ENCODE peak calls at places on chromosome 19, in four cellular contexts. One of them, this sample, is unnamed.

GRCh38 chr19:12603714-12604113 is 6.9 kb downstream of the ZNF490 start:
- DNase-seq in Peyer's patch: peak
- DNase-seq in activated T-cell treated with anti-CD3 and anti-CD28 coated beads, Interleukin-2, amount 50 U/mL, for 72 hours: peak
- DNase-seq in G401: no peak
- DNase-seq in this sample: peak

GRCh38 chr19:28401739-28402138 is 811.2 kb downstream of the UQCRFS1 start:
- DNase-seq in activated T-cell treated with anti-CD3 and anti-CD28 coated beads, Interleukin-2, amount 50 U/mL, for 72 hours: no peak
- DNase-seq in G401: no peak
- DNase-seq in Peyer's patch: no peak
- DNase-seq in this sample: no peak

GRCh38 chr19:13652810-13653590 is 111.3 kb upstream of the MRI1 start:
- DNase-seq in Peyer's patch: no peak
- DNase-seq in activated T-cell treated with anti-CD3 and anti-CD28 coated beads, Interleukin-2, amount 50 U/mL, for 72 hours: no peak
- DNase-seq in G401: no peak
- DNase-seq in this sample: no peak

GRCh38 chr19:23273022-23273593 is 22.9 kb upstream of the ZNF724 start:
- DNase-seq in activated T-cell treated with anti-CD3 and anti-CD28 coated beads, Interleukin-2, amount 50 U/mL, for 72 hours: no peak
- DNase-seq in Peyer's patch: peak
- DNase-seq in G401: peak
- DNase-seq in this sample: peak

GRCh38 chr19:3097442-3097871 is 3.3 kb downstream of the GNA11 start:
- DNase-seq in Peyer's patch: peak
- DNase-seq in G401: peak
- DNase-seq in activated T-cell treated with anti-CD3 and anti-CD28 coated beads, Interleukin-2, amount 50 U/mL, for 72 hours: no peak
- DNase-seq in this sample: no peak

GRCh38 chr19:12628040-12629022 is 17.6 kb downstream of the ZNF791 start:
- DNase-seq in G401: no peak
- DNase-seq in activated T-cell treated with anti-CD3 and anti-CD28 coated beads, Interleukin-2, amount 50 U/mL, for 72 hours: no peak
- DNase-seq in Peyer's patch: no peak
- DNase-seq in this sample: no peak

GRCh38 chr19:38736036-38736412 is 8.2 kb downstream of the CAPN12 start:
- DNase-seq in Peyer's patch: peak
- DNase-seq in activated T-cell treated with anti-CD3 and anti-CD28 coated beads, Interleukin-2, amount 50 U/mL, for 72 hours: peak
- DNase-seq in G401: no peak
- DNase-seq in this sample: peak

GRCh38 chr19:17553256-17553655 is 2.2 kb upstream of the COLGALT1 start:
- DNase-seq in activated T-cell treated with anti-CD3 and anti-CD28 coated beads, Interleukin-2, amount 50 U/mL, for 72 hours: no peak
- DNase-seq in G401: peak
- DNase-seq in Peyer's patch: peak
- DNase-seq in this sample: no peak

GRCh38 chr19:52997975-52998374 is 15.7 kb upstream of the ERVV-1 start:
- DNase-seq in activated T-cell treated with anti-CD3 and anti-CD28 coated beads, Interleukin-2, amount 50 U/mL, for 72 hours: no peak
- DNase-seq in Peyer's patch: no peak
- DNase-seq in G401: no peak
- DNase-seq in this sample: no peak

GRCh38 chr19:4152241-4152998 is 1.0 kb upstream of the CREB3L3 start:
- DNase-seq in Peyer's patch: no peak
- DNase-seq in activated T-cell treated with anti-CD3 and anti-CD28 coated beads, Interleukin-2, amount 50 U/mL, for 72 hours: no peak
- DNase-seq in G401: no peak
- DNase-seq in this sample: no peak

GRCh38 chr19:35905178-35905727 is 2.8 kb downstream of the TYROBP start:
- DNase-seq in activated T-cell treated with anti-CD3 and anti-CD28 coated beads, Interleukin-2, amount 50 U/mL, for 72 hours: no peak
- DNase-seq in Peyer's patch: no peak
- DNase-seq in G401: no peak
- DNase-seq in this sample: no peak

GRCh38 chr19:19540707-19541515 is 2.8 kb downstream of the CILP2 start:
- DNase-seq in Peyer's patch: peak
- DNase-seq in G401: no peak
- DNase-seq in activated T-cell treated with anti-CD3 and anti-CD28 coated beads, Interleukin-2, amount 50 U/mL, for 72 hours: peak
- DNase-seq in this sample: peak

GRCh38 chr19:3095375-3096191 is 1.4 kb downstream of the GNA11 start:
- DNase-seq in G401: no peak
- DNase-seq in activated T-cell treated with anti-CD3 and anti-CD28 coated beads, Interleukin-2, amount 50 U/mL, for 72 hours: peak
- DNase-seq in Peyer's patch: peak
- DNase-seq in this sample: peak

GRCh38 chr19:47352095-47352494 is 3.0 kb downstream of the DHX34 start:
- DNase-seq in Peyer's patch: no peak
- DNase-seq in G401: no peak
- DNase-seq in activated T-cell treated with anti-CD3 and anti-CD28 coated beads, Interleukin-2, amount 50 U/mL, for 72 hours: no peak
- DNase-seq in this sample: no peak

GRCh38 chr19:16315825-16316505 is 8.7 kb upstream of the KLF2 start:
- DNase-seq in activated T-cell treated with anti-CD3 and anti-CD28 coated beads, Interleukin-2, amount 50 U/mL, for 72 hours: no peak
- DNase-seq in G401: no peak
- DNase-seq in Peyer's patch: peak
- DNase-seq in this sample: no peak

GRCh38 chr19:33047422-33047821 is 17.3 kb downstream of the RHPN2 start:
- DNase-seq in G401: no peak
- DNase-seq in activated T-cell treated with anti-CD3 and anti-CD28 coated beads, Interleukin-2, amount 50 U/mL, for 72 hours: no peak
- DNase-seq in Peyer's patch: peak
- DNase-seq in this sample: no peak

GRCh38 chr19:1261512-1261862 is 7.6 kb upstream of the CIRBP start:
- DNase-seq in Peyer's patch: no peak
- DNase-seq in G401: no peak
- DNase-seq in activated T-cell treated with anti-CD3 and anti-CD28 coated beads, Interleukin-2, amount 50 U/mL, for 72 hours: no peak
- DNase-seq in this sample: no peak

GRCh38 chr19:10699650-10700335 is 1.4 kb upstream of the QTRT1 start:
- DNase-seq in Peyer's patch: peak
- DNase-seq in G401: peak
- DNase-seq in activated T-cell treated with anti-CD3 and anti-CD28 coated beads, Interleukin-2, amount 50 U/mL, for 72 hours: peak
- DNase-seq in this sample: peak

GRCh38 chr19:13154241-13154778 is 4.1 kb downstream of the IER2 start:
- DNase-seq in G401: peak
- DNase-seq in activated T-cell treated with anti-CD3 and anti-CD28 coated beads, Interleukin-2, amount 50 U/mL, for 72 hours: peak
- DNase-seq in Peyer's patch: peak
- DNase-seq in this sample: peak

GRCh38 chr19:8526345-8527062 is 12.5 kb upstream of the ZNF414 start:
- DNase-seq in G401: peak
- DNase-seq in Peyer's patch: peak
- DNase-seq in activated T-cell treated with anti-CD3 and anti-CD28 coated beads, Interleukin-2, amount 50 U/mL, for 72 hours: peak
- DNase-seq in this sample: no peak

GRCh38 chr19:18879579-18880373 is 16.2 kb downstream of the CERS1 start:
- DNase-seq in G401: no peak
- DNase-seq in Peyer's patch: peak
- DNase-seq in activated T-cell treated with anti-CD3 and anti-CD28 coated beads, Interleukin-2, amount 50 U/mL, for 72 hours: peak
- DNase-seq in this sample: no peak

GRCh38 chr19:532578-533484 is 1.3 kb downstream of the CDC34 start:
- DNase-seq in activated T-cell treated with anti-CD3 and anti-CD28 coated beads, Interleukin-2, amount 50 U/mL, for 72 hours: peak
- DNase-seq in Peyer's patch: peak
- DNase-seq in G401: peak
- DNase-seq in this sample: peak

GRCh38 chr19:46372901-46373572 is 26.1 kb downstream of the PPP5C start:
- DNase-seq in G401: peak
- DNase-seq in activated T-cell treated with anti-CD3 and anti-CD28 coated beads, Interleukin-2, amount 50 U/mL, for 72 hours: no peak
- DNase-seq in Peyer's patch: peak
- DNase-seq in this sample: no peak